ENCODE peak calls at places on chromosomes 2 and 18, in four cellular contexts. X is breast epithelium, A is HL-60, M is HepG2. R is an unnamed sample.

GRCh38 chr2:120488531-120488930 is 142.6 kb downstream of the INHBB start:
- DNase-seq in X (no peak), A (no peak), M (no peak), R (no peak)

GRCh38 chr2:54589340-54590215 is 133.5 kb downstream of the SPTBN1 start:
- DNase-seq in X (no peak), A (peak), M (peak), R (no peak)

GRCh38 chr18:68837665-68838390 is 39.9 kb downstream of the CCDC102B start:
- DNase-seq in X (no peak), A (no peak), M (no peak), R (no peak)

GRCh38 chr18:79607361-79607930 is 72.2 kb upstream of the CTDP1 start:
- DNase-seq in X (no peak), A (no peak), M (no peak), R (no peak)

GRCh38 chr2:95349568-95350319 is 52.6 kb downstream of the KCNIP3 start:
- DNase-seq in X (peak), A (no peak), M (no peak), R (no peak)

GRCh38 chr2:157722580-157723234 is 94.0 kb upstream of the ACVR1C start:
- DNase-seq in X (no peak), A (no peak), M (no peak), R (no peak)

GRCh38 chr2:16016282-16016681 is 75.9 kb downstream of the MYCN start:
- DNase-seq in X (no peak), A (no peak), M (no peak), R (no peak)

GRCh38 chr18:61322265-61322873 is 10.9 kb upstream of the CDH20 start:
- DNase-seq in X (no peak), A (peak), M (peak), R (peak)

GRCh38 chr2:193382583-193382982 is 1187.8 kb upstream of the TMEFF2 start:
- DNase-seq in X (no peak), A (no peak), M (no peak), R (no peak)

GRCh38 chr2:221205103-221205502 is 367.0 kb downstream of the EPHA4 start:
- DNase-seq in X (no peak), A (no peak), M (peak), R (no peak)

GRCh38 chr2:176085120-176085788 is 1.5 kb upstream of the EVX2 start:
- DNase-seq in X (no peak), A (no peak), M (no peak), R (no peak)

GRCh38 chr2:68463287-68463877 is 3.7 kb downstream of the FBXO48 start:
- DNase-seq in X (no peak), A (no peak), M (peak), R (no peak)

GRCh38 chr2:46855805-46856204 is 59.8 kb downstream of the MCFD2 start:
- DNase-seq in X (no peak), A (no peak), M (no peak), R (no peak)

GRCh38 chr2:232354069-232354468 is 24.5 kb upstream of the ALPP start:
- DNase-seq in X (no peak), A (no peak), M (no peak), R (no peak)

GRCh38 chr2:37228788-37229187 is 2.6 kb downstream of the CEBPZ start:
- DNase-seq in X (no peak), A (no peak), M (no peak), R (no peak)

GRCh38 chr2:124953921-124954320 is 928.8 kb downstream of the CNTNAP5 start:
- DNase-seq in X (no peak), A (no peak), M (no peak), R (no peak)

GRCh38 chr2:157440404-157441071 is 3.4 kb downstream of the CYTIP start:
- DNase-seq in X (no peak), A (no peak), M (no peak), R (no peak)

GRCh38 chr2:1970341-1970740 is 226.0 kb upstream of the PXDN start:
- DNase-seq in X (no peak), A (no peak), M (no peak), R (no peak)

GRCh38 chr2:25373269-25373981 is 31.7 kb upstream of the DNMT3A start:
- DNase-seq in X (peak), A (no peak), M (no peak), R (no peak)

GRCh38 chr2:11748018-11748860 is 1.8 kb downstream of the LPIN1 start:
- DNase-seq in X (no peak), A (no peak), M (no peak), R (no peak)

GRCh38 chr2:127050803-127051115 is 56.2 kb downstream of the BIN1 start:
- DNase-seq in X (peak), A (no peak), M (no peak), R (peak)

GRCh38 chr18:49926076-49926745 is 112.9 kb upstream of the ACAA2 start:
- DNase-seq in X (no peak), A (no peak), M (no peak), R (no peak)

GRCh38 chr18:33123852-33124251 is 316.7 kb downstream of the CCDC178 start:
- DNase-seq in X (no peak), A (no peak), M (no peak), R (no peak)

GRCh38 chr2:219388845-219389156 is 1.1 kb upstream of the DNPEP start:
- DNase-seq in X (no peak), A (no peak), M (no peak), R (no peak)

GRCh38 chr2:219386532-219387280 is 1.0 kb downstream of the DNPEP start:
- DNase-seq in X (no peak), A (no peak), M (no peak), R (no peak)

GRCh38 chr2:219388127-219388844 is 574 bp upstream of the DNPEP start:
- DNase-seq in X (peak), A (peak), M (peak), R (peak)

GRCh38 chr2:219385958-219386520 is 1.7 kb downstream of the DNPEP start:
- DNase-seq in X (no peak), A (no peak), M (no peak), R (no peak)

GRCh38 chr2:219387284-219388126 is at the start of gene DNPEP:
- DNase-seq in X (peak), A (peak), M (peak), R (peak)
- TF ChIP-seq POLR2AphosphoS5 in X (peak), A (no peak), M (peak), R (no peak)

DNA sequence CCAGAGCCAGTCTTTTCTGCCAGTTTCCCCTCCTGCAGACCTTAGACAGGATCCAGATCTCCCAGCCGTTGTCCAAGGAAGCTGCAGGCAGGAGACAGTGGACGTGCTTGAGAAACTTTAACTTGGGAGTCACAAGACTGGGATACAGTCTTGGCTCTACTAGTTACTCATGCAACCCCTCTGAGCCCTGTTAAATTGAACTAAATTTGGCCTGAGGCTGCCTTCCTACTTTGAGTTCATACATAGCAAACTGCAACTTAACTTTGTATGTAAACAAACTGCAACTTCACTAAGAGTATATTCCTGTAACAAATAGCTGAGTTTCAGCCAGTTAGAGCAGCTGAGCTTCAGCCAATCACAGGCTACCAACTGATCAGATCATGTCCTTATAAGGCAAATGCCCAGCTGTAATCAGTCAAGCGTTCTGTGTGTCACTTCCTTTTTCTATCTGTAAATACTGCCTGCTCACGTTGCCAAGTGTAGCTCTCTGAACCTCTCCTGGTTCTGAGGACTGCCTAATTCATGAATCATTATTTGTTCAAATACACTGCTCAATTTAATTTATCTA is 140.9 kb downstream of the CAPN13 start:
- DNase-seq in X (no peak), A (peak), M (peak), R (no peak)
- TF ChIP-seq POLR2AphosphoS5 in X (no peak), A (no peak), M (no peak), R (no peak)

GRCh38 chr2:71492112-71492511 is 38.8 kb downstream of the DYSF start:
- DNase-seq in X (no peak), A (no peak), M (no peak), R (no peak)
- TF ChIP-seq POLR2AphosphoS5 in X (peak), A (no peak), M (no peak), R (no peak)

GRCh38 chr2:49903471-49903870 is 749.2 kb upstream of the FSHR start:
- DNase-seq in X (no peak), A (no peak), M (no peak), R (no peak)

GRCh38 chr2:49901202-49901865 is 747.0 kb upstream of the FSHR start:
- DNase-seq in X (no peak), A (no peak), M (no peak), R (no peak)
- TF ChIP-seq POLR2AphosphoS5 in X (no peak), A (no peak), M (no peak), R (no peak)

DNA sequence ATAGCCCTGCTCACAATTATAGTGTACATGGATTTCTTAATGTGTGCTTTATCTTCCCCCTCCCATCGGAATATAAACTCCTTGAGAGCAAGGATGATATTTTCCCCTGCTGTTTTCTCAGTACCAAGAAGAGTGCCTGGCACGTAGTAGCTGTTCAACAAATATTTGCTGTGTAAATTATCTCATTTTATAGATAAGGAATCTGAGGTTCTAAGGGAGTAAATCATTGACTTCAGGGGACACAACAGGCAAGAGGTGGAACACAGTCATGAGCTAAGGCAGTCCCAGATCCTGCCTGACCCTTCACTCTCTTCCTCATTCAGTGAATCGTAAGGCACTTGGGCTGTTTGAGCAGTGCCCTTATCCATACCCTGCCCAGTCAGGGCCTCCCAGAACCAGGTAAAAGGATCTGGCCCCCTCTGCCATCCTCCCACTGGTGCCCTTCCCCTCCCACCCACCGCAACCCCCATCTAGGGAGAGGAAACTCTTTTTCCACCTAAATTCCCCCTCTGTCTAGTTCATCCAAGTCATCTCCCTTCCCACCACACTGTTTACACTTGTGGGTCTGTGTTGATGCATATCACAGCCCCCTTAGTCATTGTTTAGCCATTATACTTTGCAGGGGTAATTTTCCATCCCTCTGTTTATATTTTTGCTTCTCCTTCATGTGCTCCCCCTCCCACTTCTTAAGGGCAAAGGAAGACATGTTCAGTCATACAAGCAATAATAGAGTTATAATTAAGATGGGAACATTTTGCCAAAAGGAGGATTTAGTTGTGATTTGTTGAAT is 187.5 kb upstream of the TNP1 start:
- DNase-seq in X (no peak), A (no peak), M (peak), R (no peak)
- TF ChIP-seq POLR2AphosphoS5 in X (no peak), A (no peak), M (no peak), R (no peak)

GRCh38 chr2:85541262-85541661 is 2.3 kb downstream of the MAT2A start:
- DNase-seq in X (no peak), A (no peak), M (no peak), R (no peak)
- TF ChIP-seq POLR2AphosphoS5 in X (no peak), A (no peak), M (peak), R (no peak)